ENCODE peak calls at places on chromosomes 12 and 14, in six cellular contexts. V is heart left ventricle; Y is aorta; J is IMR-90; N is kidney; E is naive thymus-derived CD4-positive, alpha-beta T cell. I is an unnamed sample.

GRCh38 chr14:72754949-72755348 is 139.0 kb downstream of the DPF3 start:
- DNase-seq in V (no peak), E (no peak), J (no peak), N (no peak), Y (no peak), I (no peak)

GRCh38 chr14:101473795-101474562 is 87.3 kb upstream of the DIO3 start:
- DNase-seq in E (no peak), J (no peak), N (no peak), V (no peak), Y (no peak), I (no peak)

GRCh38 chr12:79546461-79547043 is 144.2 kb downstream of the PAWR start:
- DNase-seq in Y (no peak), V (no peak), E (no peak), J (no peak), N (no peak), I (no peak)

GRCh38 chr12:645563-646071 is 17.6 kb downstream of the NINJ2 start:
- DNase-seq in N (no peak), E (no peak), J (peak; percentile 62), Y (peak; percentile 70), V (no peak), I (peak; percentile 87)

GRCh38 chr12:19085090-19085489 is 44.4 kb upstream of the PLEKHA5 start:
- DNase-seq in J (no peak), V (no peak), Y (no peak), N (no peak), E (no peak), I (no peak)

GRCh38 chr12:10718279-10718821 is 4.8 kb downstream of the YBX3 start:
- DNase-seq in J (peak; percentile 92), N (no peak), E (no peak), V (no peak), Y (no peak), I (no peak)

GRCh38 chr12:90621927-90622326 is 333.0 kb downstream of the CCER1 start:
- DNase-seq in E (no peak), V (no peak), Y (no peak), N (no peak), J (peak; percentile 78), I (no peak)

GRCh38 chr12:112112423-112113132 is 4.0 kb upstream of the NAA25 start:
- DNase-seq in Y (no peak), E (no peak), J (no peak), V (no peak), N (no peak), I (no peak)

GRCh38 chr14:26636571-26636970 is 38.7 kb upstream of the NOVA1 start:
- DNase-seq in Y (no peak), J (no peak), V (no peak), E (no peak), N (no peak), I (no peak)

GRCh38 chr14:24398298-24398942 is 383 bp upstream of the NYNRIN start:
- DNase-seq in E (no peak), J (no peak), Y (no peak), N (peak; percentile 81), V (peak; percentile 72), I (no peak)
- H3K4me1 ChIP-seq in E (no peaks in the 10 kb centered on the region), J (peaks cover 15% of the 10 kb centered on the region), Y (no peaks in the 10 kb centered on the region), N (peaks cover 17% of the 10 kb centered on the region), V (peaks cover 11% of the 10 kb centered on the region), I (no peaks in the 10 kb centered on the region)

GRCh38 chr14:91901449-91902250 is 34.3 kb upstream of the TC2N start:
- DNase-seq in Y (no peak), E (no peak), J (no peak), N (peak; percentile 5), V (no peak), I (no peak)

GRCh38 chr14:91904483-91904882 is 37.1 kb upstream of the TC2N start:
- DNase-seq in Y (no peak), E (no peak), J (no peak), N (no peak), V (no peak), I (no peak)

GRCh38 chr14:91906374-91906773 is 39.0 kb upstream of the TC2N start:
- DNase-seq in N (no peak), V (no peak), J (no peak), E (no peak), Y (no peak), I (no peak)

GRCh38 chr14:91903070-91903469 is 35.7 kb upstream of the TC2N start:
- DNase-seq in V (no peak), N (no peak), E (no peak), Y (no peak), J (no peak), I (no peak)

DNA sequence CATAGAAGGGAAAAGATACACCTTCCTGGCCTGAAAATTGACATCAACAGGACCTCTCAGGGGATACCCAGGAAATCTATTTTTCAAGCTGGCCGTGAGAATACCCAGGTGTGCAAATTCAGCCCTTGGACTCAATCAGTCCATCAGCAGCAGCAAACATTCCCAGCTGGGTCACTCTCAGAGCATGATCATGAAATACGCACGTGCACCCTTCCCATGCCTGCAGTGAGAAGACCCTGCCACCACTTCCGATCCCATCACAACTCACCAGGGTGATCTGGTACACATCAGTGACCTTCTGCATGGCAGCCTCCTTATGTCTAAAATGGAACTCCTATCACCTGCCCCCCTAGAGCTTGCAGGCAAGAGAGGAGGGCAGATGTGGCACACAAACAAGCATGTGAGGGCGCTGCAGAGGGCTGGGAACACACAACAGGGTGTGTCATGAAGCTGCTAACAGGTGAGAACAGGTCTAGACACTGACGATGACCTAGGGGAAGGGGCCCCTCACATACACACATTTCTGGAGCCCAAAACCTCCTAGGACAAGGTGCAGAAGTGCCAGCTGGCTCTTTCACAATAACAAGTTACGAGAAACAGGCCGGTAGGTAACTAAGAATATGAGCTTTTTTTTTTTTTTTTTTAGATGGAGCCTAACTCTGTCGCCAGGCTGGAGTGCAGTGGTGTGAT is 37.8 kb upstream of the TC2N start:
- DNase-seq in V (no peak), J (no peak), Y (no peak), N (no peak), E (no peak), I (no peak)
- H3K27ac ChIP-seq in V (no peak overlapping the region), J (no peak overlapping the region), Y (peak overlapping the region; percentile 23), N (no peak overlapping the region), E (no peak overlapping the region), I (no peak overlapping the region)

GRCh38 chr14:99602054-99602787 is 1.8 kb downstream of the CCDC85C start:
- DNase-seq in E (no peak), V (no peak), Y (no peak), J (peak; percentile 37), N (no peak), I (no peak)
- H3K4me3 ChIP-seq in E (no peak overlapping the region), V (peak overlapping the region; percentile 93), Y (no peak overlapping the region), J (peak overlapping the region; percentile 69), N (peak overlapping the region; percentile 67), I (peak overlapping the region; percentile 24)

DNA sequence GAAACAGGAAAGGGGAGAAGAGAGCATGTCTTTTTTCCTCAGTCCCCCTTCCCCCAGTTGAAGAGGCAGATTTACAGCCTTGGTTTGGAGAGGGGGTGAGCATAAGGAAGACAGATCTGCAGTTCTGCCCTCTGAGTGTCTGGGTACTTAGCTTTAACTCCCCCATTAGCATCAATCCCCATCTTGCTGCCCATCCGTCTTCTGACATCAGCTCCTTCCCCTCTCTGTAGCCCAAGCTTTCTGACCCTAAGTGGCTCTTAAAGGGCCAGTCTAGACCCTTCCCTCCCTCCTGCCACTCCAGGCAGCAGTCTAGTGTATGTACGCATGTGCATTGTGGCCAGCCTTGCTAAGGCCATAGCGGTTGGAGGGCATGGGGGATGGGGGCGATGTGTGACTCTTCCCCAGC is 7.3 kb downstream of the GPR84 start:
- DNase-seq in N (no peak), V (no peak), J (no peak), E (no peak), Y (no peak), I (no peak)
- H3K4me1 ChIP-seq in N (peaks cover 16% of the 10 kb centered on the region), V (peaks cover 6% of the 10 kb centered on the region), J (peaks cover 33% of the 10 kb centered on the region), E (peaks cover 5% of the 10 kb centered on the region), Y (no peaks in the 10 kb centered on the region), I (no peaks in the 10 kb centered on the region)

GRCh38 chr12:42589465-42590323 is at the start of gene PRICKLE1:
- DNase-seq in Y (peak; percentile 65), E (peak; percentile 70), J (peak; percentile 60), V (peak; percentile 73), N (peak; percentile 79), I (no peak)
- H3K27ac ChIP-seq in Y (no peak within 1 kb of the TSS), E (no peak within 1 kb of the TSS), J (peak within 1 kb of the TSS; percentile 58), V (no peak within 1 kb of the TSS), N (no peak within 1 kb of the TSS), I (peak within 1 kb of the TSS; percentile 81)

GRCh38 chr12:48336564-48336963 is 14.2 kb downstream of the ZNF641 start:
- DNase-seq in V (no peak), N (no peak), Y (no peak), E (no peak), J (no peak), I (no peak)
- H3K4me3 ChIP-seq in V (no peak overlapping the region), N (no peak overlapping the region), Y (no peak overlapping the region), E (no peak overlapping the region), J (no peak overlapping the region), I (no peak overlapping the region)

GRCh38 chr12:120234643-120235368 is 30.7 kb downstream of the PXN start:
- DNase-seq in N (peak; percentile 96), V (peak; percentile 90), Y (peak; percentile 89), E (no peak), J (peak; percentile 97), I (peak; percentile 97)
- H3K4me1 ChIP-seq in N (peaks cover 58% of the 10 kb centered on the region), V (peaks cover 98% of the 10 kb centered on the region), Y (no peaks in the 10 kb centered on the region), E (peaks cover 57% of the 10 kb centered on the region), J (peaks cover 70% of the 10 kb centered on the region), I (peaks cover 7% of the 10 kb centered on the region)

DNA sequence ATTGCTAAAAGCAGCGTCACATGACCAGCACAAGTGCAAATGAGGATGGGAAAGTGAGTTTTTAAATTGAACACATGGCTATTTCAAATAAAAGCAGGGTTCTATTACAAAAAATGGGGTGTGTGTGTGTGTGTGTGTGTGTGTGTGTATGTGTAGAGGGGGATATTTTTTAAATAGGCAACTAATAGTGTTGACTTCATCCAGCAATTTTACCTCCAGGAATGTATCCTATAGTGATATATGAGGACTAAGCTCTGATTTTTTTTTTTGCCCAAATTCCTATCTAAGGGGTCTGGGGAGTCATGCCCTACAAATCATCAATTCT is 78.9 kb upstream of the AMN1 start:
- DNase-seq in E (no peak), V (no peak), Y (no peak), J (no peak), N (no peak), I (no peak)
- H3K27ac ChIP-seq in E (peak overlapping the region; percentile 51), V (no peak overlapping the region), Y (no peak overlapping the region), J (no peak overlapping the region), N (no peak overlapping the region), I (no peak overlapping the region)